ENCODE peak calls at places on chromosomes 6 and 20, in nine cellular contexts. One of them, this sample, is unnamed.

GRCh38 chr20:45416917-45417316 is 976 bp downstream of the PIGT start:
- DNase-seq in PC-3: no peak
- DNase-seq in body of pancreas: no peak
- DNase-seq in CD8-positive, alpha-beta memory T cell: no peak
- DNase-seq in HepG2: no peak
- DNase-seq in GM04504: no peak
- DNase-seq in C1 segment of cervical spinal cord: no peak
- DNase-seq in mesendoderm: no peak
- DNase-seq in naive thymus-derived CD8-positive, alpha-beta T cell: no peak
- DNase-seq in this sample: no peak

GRCh38 chr6:133114973-133115372 is 126.2 kb upstream of the EYA4 start:
- DNase-seq in PC-3: no peak
- DNase-seq in body of pancreas: no peak
- DNase-seq in CD8-positive, alpha-beta memory T cell: no peak
- DNase-seq in HepG2: no peak
- DNase-seq in GM04504: no peak
- DNase-seq in C1 segment of cervical spinal cord: no peak
- DNase-seq in mesendoderm: no peak
- DNase-seq in naive thymus-derived CD8-positive, alpha-beta T cell: no peak
- DNase-seq in this sample: no peak

GRCh38 chr20:16459019-16459700 is 114.1 kb downstream of the KIF16B start:
- DNase-seq in PC-3: peak
- DNase-seq in body of pancreas: no peak
- DNase-seq in CD8-positive, alpha-beta memory T cell: no peak
- DNase-seq in HepG2: no peak
- DNase-seq in GM04504: peak
- DNase-seq in C1 segment of cervical spinal cord: no peak
- DNase-seq in mesendoderm: peak
- DNase-seq in naive thymus-derived CD8-positive, alpha-beta T cell: no peak
- DNase-seq in this sample: no peak

GRCh38 chr20:19647992-19648391 is 110.1 kb upstream of the RIN2 start:
- DNase-seq in PC-3: peak
- DNase-seq in body of pancreas: no peak
- DNase-seq in CD8-positive, alpha-beta memory T cell: no peak
- DNase-seq in HepG2: no peak
- DNase-seq in GM04504: no peak
- DNase-seq in C1 segment of cervical spinal cord: no peak
- DNase-seq in mesendoderm: peak
- DNase-seq in naive thymus-derived CD8-positive, alpha-beta T cell: no peak
- DNase-seq in this sample: no peak

GRCh38 chr6:112636650-112637260 is 289.6 kb downstream of the RFPL4B start:
- DNase-seq in PC-3: peak
- DNase-seq in body of pancreas: no peak
- DNase-seq in CD8-positive, alpha-beta memory T cell: no peak
- DNase-seq in HepG2: no peak
- DNase-seq in GM04504: no peak
- DNase-seq in C1 segment of cervical spinal cord: no peak
- DNase-seq in mesendoderm: no peak
- DNase-seq in naive thymus-derived CD8-positive, alpha-beta T cell: no peak
- DNase-seq in this sample: no peak

GRCh38 chr6:126015869-126016268 is 29.5 kb downstream of the TRMT11 start:
- DNase-seq in PC-3: peak
- DNase-seq in body of pancreas: no peak
- DNase-seq in CD8-positive, alpha-beta memory T cell: no peak
- DNase-seq in HepG2: no peak
- DNase-seq in GM04504: no peak
- DNase-seq in C1 segment of cervical spinal cord: no peak
- DNase-seq in mesendoderm: no peak
- DNase-seq in naive thymus-derived CD8-positive, alpha-beta T cell: no peak
- DNase-seq in this sample: no peak

GRCh38 chr6:3133515-3133914 is 15.0 kb downstream of the BPHL start:
- DNase-seq in PC-3: no peak
- DNase-seq in body of pancreas: no peak
- DNase-seq in CD8-positive, alpha-beta memory T cell: no peak
- DNase-seq in HepG2: no peak
- DNase-seq in GM04504: no peak
- DNase-seq in C1 segment of cervical spinal cord: no peak
- DNase-seq in mesendoderm: no peak
- DNase-seq in naive thymus-derived CD8-positive, alpha-beta T cell: no peak
- DNase-seq in this sample: no peak

GRCh38 chr6:148624025-148624424 is 122.8 kb upstream of the UST start:
- DNase-seq in PC-3: no peak
- DNase-seq in body of pancreas: no peak
- DNase-seq in CD8-positive, alpha-beta memory T cell: no peak
- DNase-seq in HepG2: no peak
- DNase-seq in GM04504: no peak
- DNase-seq in C1 segment of cervical spinal cord: no peak
- DNase-seq in mesendoderm: no peak
- DNase-seq in naive thymus-derived CD8-positive, alpha-beta T cell: no peak
- DNase-seq in this sample: no peak

GRCh38 chr6:134446228-134446848 is 128.4 kb upstream of the SGK1 start:
- DNase-seq in PC-3: no peak
- DNase-seq in body of pancreas: no peak
- DNase-seq in CD8-positive, alpha-beta memory T cell: no peak
- DNase-seq in HepG2: no peak
- DNase-seq in GM04504: no peak
- DNase-seq in C1 segment of cervical spinal cord: no peak
- DNase-seq in mesendoderm: no peak
- DNase-seq in naive thymus-derived CD8-positive, alpha-beta T cell: no peak
- DNase-seq in this sample: no peak

GRCh38 chr6:163457637-163458561 is 43.4 kb downstream of the QKI start:
- DNase-seq in PC-3: peak
- DNase-seq in body of pancreas: no peak
- DNase-seq in CD8-positive, alpha-beta memory T cell: no peak
- DNase-seq in HepG2: peak
- DNase-seq in GM04504: peak
- DNase-seq in C1 segment of cervical spinal cord: no peak
- DNase-seq in mesendoderm: peak
- DNase-seq in naive thymus-derived CD8-positive, alpha-beta T cell: no peak
- DNase-seq in this sample: no peak

GRCh38 chr6:163405412-163406309 is 8.9 kb upstream of the QKI start:
- DNase-seq in PC-3: no peak
- DNase-seq in body of pancreas: peak
- DNase-seq in CD8-positive, alpha-beta memory T cell: no peak
- DNase-seq in HepG2: peak
- DNase-seq in GM04504: no peak
- DNase-seq in C1 segment of cervical spinal cord: no peak
- DNase-seq in mesendoderm: no peak
- DNase-seq in naive thymus-derived CD8-positive, alpha-beta T cell: no peak
- DNase-seq in this sample: peak

GRCh38 chr6:138245751-138246150 is 27.5 kb upstream of the PBOV1 start:
- DNase-seq in PC-3: no peak
- DNase-seq in body of pancreas: no peak
- DNase-seq in CD8-positive, alpha-beta memory T cell: no peak
- DNase-seq in HepG2: no peak
- DNase-seq in GM04504: no peak
- DNase-seq in C1 segment of cervical spinal cord: no peak
- DNase-seq in mesendoderm: no peak
- DNase-seq in naive thymus-derived CD8-positive, alpha-beta T cell: no peak
- DNase-seq in this sample: no peak

GRCh38 chr6:40779399-40779798 is 192.2 kb upstream of the LRFN2 start:
- DNase-seq in PC-3: peak
- DNase-seq in body of pancreas: no peak
- DNase-seq in CD8-positive, alpha-beta memory T cell: no peak
- DNase-seq in HepG2: no peak
- DNase-seq in GM04504: peak
- DNase-seq in C1 segment of cervical spinal cord: no peak
- DNase-seq in mesendoderm: peak
- DNase-seq in naive thymus-derived CD8-positive, alpha-beta T cell: no peak
- DNase-seq in this sample: no peak

GRCh38 chr6:122666418-122666817 is 56.2 kb downstream of the PKIB start:
- DNase-seq in PC-3: no peak
- DNase-seq in body of pancreas: no peak
- DNase-seq in CD8-positive, alpha-beta memory T cell: no peak
- DNase-seq in HepG2: no peak
- DNase-seq in GM04504: no peak
- DNase-seq in C1 segment of cervical spinal cord: no peak
- DNase-seq in mesendoderm: no peak
- DNase-seq in naive thymus-derived CD8-positive, alpha-beta T cell: no peak
- DNase-seq in this sample: no peak

GRCh38 chr6:146357578-146358340 is 185.9 kb upstream of the RAB32 start:
- DNase-seq in PC-3: peak
- DNase-seq in body of pancreas: no peak
- DNase-seq in CD8-positive, alpha-beta memory T cell: no peak
- DNase-seq in HepG2: no peak
- DNase-seq in GM04504: peak
- DNase-seq in C1 segment of cervical spinal cord: no peak
- DNase-seq in mesendoderm: no peak
- DNase-seq in naive thymus-derived CD8-positive, alpha-beta T cell: no peak
- DNase-seq in this sample: no peak

GRCh38 chr6:166490671-166491500 is 95.6 kb downstream of the RAMACL start:
- DNase-seq in PC-3: no peak
- DNase-seq in body of pancreas: no peak
- DNase-seq in CD8-positive, alpha-beta memory T cell: no peak
- DNase-seq in HepG2: no peak
- DNase-seq in GM04504: no peak
- DNase-seq in C1 segment of cervical spinal cord: no peak
- DNase-seq in mesendoderm: no peak
- DNase-seq in naive thymus-derived CD8-positive, alpha-beta T cell: no peak
- DNase-seq in this sample: no peak

GRCh38 chr6:156185113-156185512 is 592.1 kb upstream of the ARID1B start:
- DNase-seq in PC-3: no peak
- DNase-seq in body of pancreas: no peak
- DNase-seq in CD8-positive, alpha-beta memory T cell: no peak
- DNase-seq in HepG2: no peak
- DNase-seq in GM04504: no peak
- DNase-seq in C1 segment of cervical spinal cord: no peak
- DNase-seq in mesendoderm: no peak
- DNase-seq in naive thymus-derived CD8-positive, alpha-beta T cell: no peak
- DNase-seq in this sample: no peak

GRCh38 chr20:37970856-37971245 is 62.4 kb downstream of the TTI1 start:
- DNase-seq in PC-3: no peak
- DNase-seq in body of pancreas: no peak
- DNase-seq in CD8-positive, alpha-beta memory T cell: no peak
- DNase-seq in HepG2: no peak
- DNase-seq in GM04504: no peak
- DNase-seq in C1 segment of cervical spinal cord: no peak
- DNase-seq in mesendoderm: no peak
- DNase-seq in naive thymus-derived CD8-positive, alpha-beta T cell: no peak
- DNase-seq in this sample: no peak

GRCh38 chr6:149931501-149931900 is 8.6 kb upstream of the RAET1G start:
- DNase-seq in PC-3: no peak
- DNase-seq in body of pancreas: no peak
- DNase-seq in CD8-positive, alpha-beta memory T cell: no peak
- DNase-seq in HepG2: no peak
- DNase-seq in GM04504: no peak
- DNase-seq in C1 segment of cervical spinal cord: no peak
- DNase-seq in mesendoderm: no peak
- DNase-seq in naive thymus-derived CD8-positive, alpha-beta T cell: no peak
- DNase-seq in this sample: no peak

GRCh38 chr20:1906361-1907051 is 11.3 kb downstream of the SIRPA start:
- DNase-seq in PC-3: no peak
- DNase-seq in body of pancreas: no peak
- DNase-seq in CD8-positive, alpha-beta memory T cell: no peak
- DNase-seq in HepG2: no peak
- DNase-seq in GM04504: no peak
- DNase-seq in C1 segment of cervical spinal cord: no peak
- DNase-seq in mesendoderm: no peak
- DNase-seq in naive thymus-derived CD8-positive, alpha-beta T cell: no peak
- DNase-seq in this sample: no peak

GRCh38 chr6:107368471-107368870 is 90.9 kb downstream of the PDSS2 start:
- DNase-seq in PC-3: no peak
- DNase-seq in body of pancreas: no peak
- DNase-seq in CD8-positive, alpha-beta memory T cell: no peak
- DNase-seq in HepG2: no peak
- DNase-seq in GM04504: no peak
- DNase-seq in C1 segment of cervical spinal cord: no peak
- DNase-seq in mesendoderm: no peak
- DNase-seq in naive thymus-derived CD8-positive, alpha-beta T cell: no peak
- DNase-seq in this sample: no peak

This sample was measured in CD4-positive, alpha-beta T cell.